ENCODE peak calls at places on chromosomes 12 and 14, in four cellular contexts. S is GM06990, U is nucleus accumbens, C is ELR. Z is an unnamed sample.

GRCh38 chr12:76272292-76272691 is 75.9 kb downstream of the BBS10 start:
- DNase-seq in S (no peak), U (peak), C (no peak), Z (no peak)

GRCh38 chr14:75751291-75751690 is 90.2 kb downstream of the TTLL5 start:
- DNase-seq in S (no peak), U (no peak), C (no peak), Z (peak)

GRCh38 chr14:105332352-105332874 is 17.9 kb downstream of the PACS2 start:
- DNase-seq in S (peak), U (no peak), C (no peak), Z (no peak)

GRCh38 chr12:105454688-105455087 is 124.2 kb downstream of the C12orf75 start:
- DNase-seq in S (no peak), U (no peak), C (no peak), Z (no peak)

GRCh38 chr12:64407342-64408223 is 3.4 kb downstream of the XPOT start:
- DNase-seq in S (no peak), U (no peak), C (no peak), Z (no peak)

GRCh38 chr14:88164906-88165534 is 158.0 kb downstream of the KCNK10 start:
- DNase-seq in S (no peak), U (no peak), C (no peak), Z (no peak)

GRCh38 chr12:32596031-32596430 is 83.1 kb upstream of the DNM1L start:
- DNase-seq in S (no peak), U (no peak), C (no peak), Z (no peak)

GRCh38 chr14:25570483-25570882 is 520.5 kb upstream of the STXBP6 start:
- DNase-seq in S (no peak), U (no peak), C (no peak), Z (no peak)

GRCh38 chr14:52033131-52033642 is 35.7 kb downstream of the NID2 start:
- DNase-seq in S (no peak), U (no peak), C (peak), Z (peak)

GRCh38 chr12:129535351-129535750 is 368.5 kb downstream of the TMEM132D start:
- DNase-seq in S (no peak), U (no peak), C (no peak), Z (no peak)

GRCh38 chr12:90619943-90620342 is 335.0 kb downstream of the CCER1 start:
- DNase-seq in S (no peak), U (no peak), C (no peak), Z (no peak)